ENCODE peak calls at places on chromosomes 1 and 21, in five cellular contexts. N is heart right ventricle; S is CD8-positive, alpha-beta T cell; I is keratinocyte; K is esophagus squamous epithelium. V is an unnamed sample.

GRCh38 chr1:27884182-27884954 is 12.0 kb downstream of the THEMIS2 start:
- DNase-seq in N (no peak), S (no peak), I (no peak), K (no peak), V (no peak)

GRCh38 chr1:156390409-156391144 is 21.6 kb downstream of the RHBG start:
- DNase-seq in N (no peak), S (no peak), I (no peak), K (no peak), V (no peak)

GRCh38 chr1:222250376-222250775 is 297.5 kb downstream of the HHIPL2 start:
- DNase-seq in N (no peak), S (no peak), I (no peak), K (no peak), V (no peak)

GRCh38 chr1:47558601-47559593 is 121.1 kb downstream of the FOXD2 start:
- DNase-seq in N (no peak), S (no peak), I (peak), K (no peak), V (no peak)

GRCh38 chr1:180288894-180289293 is 58.8 kb downstream of the LHX4 start:
- DNase-seq in N (no peak), S (no peak), I (no peak), K (no peak), V (no peak)

GRCh38 chr1:224219612-224220011 is 36.6 kb downstream of the DEGS1 start:
- DNase-seq in N (no peak), S (no peak), I (no peak), K (no peak), V (no peak)

GRCh38 chr1:205375816-205376545 is 19.3 kb upstream of the KLHDC8A start:
- DNase-seq in N (no peak), S (no peak), I (no peak), K (no peak), V (peak)

GRCh38 chr21:34020005-34020847 is 53.2 kb upstream of the MRPS6 start:
- DNase-seq in N (no peak), S (no peak), I (no peak), K (no peak), V (no peak)

GRCh38 chr1:99660496-99660895 is 14.6 kb downstream of the PALMD start:
- DNase-seq in N (no peak), S (no peak), I (no peak), K (no peak), V (no peak)

GRCh38 chr21:46448108-46448507 is 10.6 kb upstream of the DIP2A start:
- DNase-seq in N (no peak), S (no peak), I (no peak), K (no peak), V (no peak)

GRCh38 chr1:191752342-191752741 is 405.9 kb upstream of the RGS18 start:
- DNase-seq in N (no peak), S (no peak), I (no peak), K (no peak), V (no peak)

GRCh38 chr1:109151146-109151545 is 37.2 kb downstream of the ELAPOR1 start:
- DNase-seq in N (peak), S (no peak), I (no peak), K (no peak), V (peak)

GRCh38 chr1:244782056-244782455 is 53.4 kb upstream of the COX20 start:
- DNase-seq in N (no peak), S (no peak), I (no peak), K (no peak), V (peak)

GRCh38 chr1:42737257-42737656 is 2.8 kb downstream of the CLDN19 start:
- DNase-seq in N (no peak), S (no peak), I (no peak), K (no peak), V (no peak)

GRCh38 chr1:107526524-107527198 is 385.8 kb downstream of the NTNG1 start:
- DNase-seq in N (no peak), S (no peak), I (no peak), K (no peak), V (no peak)

GRCh38 chr1:25173809-25174320 is 58.4 kb downstream of the SYF2 start:
- DNase-seq in N (no peak), S (no peak), I (no peak), K (no peak), V (no peak)

DNA sequence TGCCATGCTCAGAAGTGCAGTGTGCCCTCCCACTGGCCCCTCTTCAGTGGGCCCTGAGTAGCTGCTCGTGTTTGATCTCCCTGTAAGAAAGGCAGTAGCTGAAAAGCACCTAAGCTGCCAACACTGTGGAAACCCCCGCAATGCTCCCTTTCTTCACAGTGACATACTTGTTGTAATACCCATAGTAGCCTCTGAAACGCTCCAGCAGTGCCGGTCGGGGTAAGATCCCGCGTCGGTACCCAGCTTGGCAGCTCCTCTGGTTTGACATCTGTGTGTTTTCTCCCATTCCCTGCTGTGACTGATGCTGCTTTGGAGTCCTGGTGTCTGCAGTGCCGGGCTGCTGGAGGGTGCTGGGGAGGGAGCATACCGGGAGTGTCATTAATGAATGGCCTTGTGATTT is 3.6 kb downstream of the CHAF1B start:
- DNase-seq in N (no peak), S (no peak), I (no peak), K (no peak), V (peak)
- TF ChIP-seq CTCF in N (no peak), S (no peak), I (no peak), K (peak), V (peak)

GRCh38 chr1:187342495-187342894 is 513.7 kb downstream of the PLA2G4A start:
- DNase-seq in N (no peak), S (no peak), I (no peak), K (no peak), V (no peak)
- H3K4me3 ChIP-seq in N (no peak), S (no peak), I (no peak), K (no peak), V (no peak)

DNA sequence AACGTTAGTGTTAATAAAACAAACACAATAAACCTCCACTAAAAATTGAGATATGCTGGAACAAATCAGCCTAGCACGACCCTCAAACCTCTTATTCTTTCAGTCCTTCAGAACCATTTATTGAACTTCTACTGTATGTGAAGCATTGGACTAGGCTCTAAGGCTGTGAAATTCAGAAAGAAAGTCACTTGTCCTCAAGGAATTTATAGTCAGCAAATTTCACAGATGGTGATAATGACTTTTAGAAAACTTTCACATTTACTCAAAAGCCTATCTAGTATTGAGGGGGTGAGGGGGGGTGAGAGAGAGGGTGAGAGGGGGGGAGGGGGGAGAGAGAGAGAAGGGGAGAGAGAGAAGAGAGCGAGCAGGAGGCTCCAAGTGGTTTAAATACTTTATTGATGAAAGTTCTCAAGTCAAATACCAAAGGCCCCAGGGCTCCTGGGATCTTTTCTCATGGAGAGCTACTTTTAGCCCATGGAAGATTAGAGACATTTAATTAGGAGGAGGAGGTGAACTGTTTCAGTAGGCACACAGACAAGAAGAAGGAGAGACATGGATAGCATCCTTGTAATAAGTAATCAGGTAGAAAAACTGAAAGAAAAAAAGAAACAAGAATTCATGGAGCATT is 66.3 kb upstream of the SSX2IP start:
- DNase-seq in N (no peak), S (no peak), I (no peak), K (no peak), V (no peak)
- TF ChIP-seq CTCF in N (no peak), S (no peak), I (no peak), K (no peak), V (no peak)

GRCh38 chr1:2587860-2588571 is 1.4 kb downstream of the PRXL2B start:
- DNase-seq in N (peak), S (no peak), I (no peak), K (no peak), V (no peak)
- H3K4me3 ChIP-seq in N (no peak), S (peak), I (no peak), K (peak), V (peak)

GRCh38 chr1:44677201-44677520 is 2.6 kb downstream of the ARMH1 start:
- DNase-seq in N (no peak), S (no peak), I (no peak), K (no peak), V (peak)
- TF ChIP-seq CTCF in N (peak), S (no peak), I (peak), K (peak), V (peak)

GRCh38 chr1:89631756-89632155 is 1.2 kb upstream of the LRRC8C start:
- DNase-seq in N (no peak), S (no peak), I (no peak), K (no peak), V (no peak)
- H3K4me3 ChIP-seq in N (peak), S (peak), I (peak), K (peak), V (no peak)

DNA sequence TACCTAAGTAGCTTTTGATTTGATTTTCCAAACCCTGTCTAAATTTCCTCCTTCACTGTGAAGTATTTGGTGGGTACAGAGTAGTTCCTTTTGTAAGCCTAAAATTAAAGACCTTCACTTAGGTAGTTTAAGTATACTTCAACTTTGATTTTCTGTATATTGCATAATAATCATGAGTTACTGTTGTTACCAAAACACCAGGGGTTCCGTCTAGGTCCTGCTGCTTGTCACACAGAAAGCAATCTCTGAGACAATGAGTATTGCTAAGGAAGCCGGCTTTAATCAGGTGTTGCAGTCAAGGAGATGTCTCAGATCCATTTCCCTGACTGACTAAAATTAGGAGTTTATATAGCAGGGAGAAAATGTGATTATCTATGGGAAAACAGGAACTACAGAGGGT is 15.3 kb downstream of the RPS6KC1 start:
- DNase-seq in N (no peak), S (no peak), I (no peak), K (no peak), V (no peak)
- TF ChIP-seq CTCF in N (no peak), S (no peak), I (no peak), K (no peak), V (no peak)

GRCh38 chr1:118989006-118989736 is 1.0 kb upstream of the TBX15 start:
- DNase-seq in N (no peak), S (no peak), I (no peak), K (no peak), V (peak)
- H3K4me3 ChIP-seq in N (no peak), S (no peak), I (no peak), K (no peak), V (peak)

GRCh38 chr1:32623775-32624174 is 26.6 kb downstream of the ZBTB8OS start:
- DNase-seq in N (no peak), S (no peak), I (no peak), K (no peak), V (no peak)

GRCh38 chr1:32622205-32622604 is 28.1 kb downstream of the ZBTB8OS start:
- DNase-seq in N (no peak), S (no peak), I (no peak), K (no peak), V (no peak)

GRCh38 chr1:32618673-32619221 is 31.6 kb downstream of the ZBTB8OS start:
- DNase-seq in N (no peak), S (no peak), I (no peak), K (no peak), V (no peak)

GRCh38 chr1:32622806-32623694 is 27.3 kb downstream of the ZBTB8OS start:
- DNase-seq in N (no peak), S (no peak), I (no peak), K (no peak), V (no peak)

DNA sequence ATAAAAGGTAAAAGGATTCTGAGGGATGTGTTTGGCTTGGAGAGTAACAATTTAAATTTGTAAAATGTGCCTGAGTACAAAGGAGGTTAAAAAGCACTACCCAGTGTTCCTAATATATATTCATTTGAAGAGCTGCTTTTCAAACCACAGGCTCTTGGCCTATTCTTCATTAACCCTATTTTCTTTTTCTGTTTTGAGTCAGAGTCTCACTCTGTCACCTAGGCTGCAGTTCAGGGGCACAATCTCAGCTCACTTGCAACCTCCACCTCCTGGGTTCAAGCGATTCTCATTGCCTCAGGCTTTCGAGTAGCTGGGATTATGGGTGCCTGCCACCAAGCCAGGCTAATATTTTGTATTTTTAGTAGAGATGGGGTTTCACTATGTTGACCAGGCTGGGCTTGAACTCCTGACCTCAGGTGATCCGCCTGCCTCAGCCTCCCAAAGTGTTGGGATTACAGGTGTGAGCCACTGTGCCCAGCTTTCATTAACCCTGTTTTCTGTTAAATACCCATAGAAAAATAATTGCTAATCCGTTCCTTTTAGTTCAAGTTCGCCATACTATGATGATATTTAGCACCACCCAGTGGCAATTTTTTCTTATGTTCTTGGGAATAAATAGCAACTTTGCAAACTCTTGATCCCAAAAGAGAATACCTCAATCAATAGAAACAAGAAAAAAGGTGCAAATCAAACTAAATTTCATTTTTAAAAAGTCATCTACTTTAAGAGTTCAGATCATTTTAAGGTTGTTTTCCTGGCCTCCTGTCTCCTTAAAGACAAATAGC is 30.5 kb downstream of the ZBTB8OS start:
- DNase-seq in N (no peak), S (no peak), I (no peak), K (no peak), V (peak)
- TF ChIP-seq CTCF in N (peak), S (no peak), I (no peak), K (no peak), V (peak)

V was measured in astrocyte of the spinal cord.